ENCODE peak calls at places on chromosomes 12 and 14, in eight cellular contexts. N is LoVo; B is stimulated activated naive CD4-positive, alpha-beta T cell; J is uterus; O is activated CD4-positive, alpha-beta T cell treated with anti-CD3 and anti-CD28 coated beads, Interleukin-2, amount 10 ng/mL, durations not matched to agents 7 days and 5 days; R is stimulated activated effector memory CD8-positive, alpha-beta T cell treated with anti-CD3 and anti-CD28 coated beads, Interleukin-12 subunit alpha, Interleukin-12 subunit beta, amount 100 ng/mL, for 72 hours; T is NCI-H774; L is A549. I is an unnamed sample.

GRCh38 chr12:21456291-21456780 is 18.9 kb downstream of the PYROXD1 start:
- DNase-seq in N (no peak), B (no peak), J (no peak), O (peak), R (peak), T (no peak), L (no peak), I (no peak)

GRCh38 chr12:113462880-113463745 is 8.6 kb downstream of the LHX5 start:
- DNase-seq in N (no peak), B (no peak), J (no peak), O (no peak), R (no peak), T (no peak), L (no peak), I (no peak)

GRCh38 chr12:43836455-43836989 is 641 bp downstream of the TMEM117 start:
- DNase-seq in N (peak), B (no peak), J (peak), O (no peak), R (no peak), T (no peak), L (peak), I (no peak)

GRCh38 chr14:77342726-77343397 is 22.0 kb downstream of the GSTZ1 start:
- DNase-seq in N (no peak), B (no peak), J (no peak), O (no peak), R (no peak), T (no peak), L (no peak), I (no peak)

GRCh38 chr14:71300474-71301359 is 393.5 kb downstream of the PCNX1 start:
- DNase-seq in N (no peak), B (no peak), J (no peak), O (no peak), R (no peak), T (no peak), L (no peak), I (no peak)

GRCh38 chr12:53676715-53677611 is 1.1 kb upstream of the ATP5MC2 start:
- DNase-seq in N (no peak), B (peak), J (peak), O (no peak), R (no peak), T (no peak), L (no peak), I (no peak)

GRCh38 chr12:11543513-11544168 is 105.8 kb upstream of the ETV6 start:
- DNase-seq in N (no peak), B (no peak), J (no peak), O (no peak), R (no peak), T (no peak), L (no peak), I (no peak)

GRCh38 chr12:106113042-106113441 is 25.7 kb downstream of the NUAK1 start:
- DNase-seq in N (no peak), B (no peak), J (no peak), O (no peak), R (peak), T (no peak), L (no peak), I (peak)

GRCh38 chr12:94171595-94171930 is 23.2 kb downstream of the PLXNC1 start:
- DNase-seq in N (no peak), B (no peak), J (no peak), O (no peak), R (no peak), T (no peak), L (no peak), I (no peak)

I was measured in Caki2.